ENCODE peak calls at places on chromosomes 6 and 20, in ten cellular contexts. One of them, this sample, is unnamed.

GRCh38 chr20:64107736-64108457 is 532 bp upstream of the NPBWR2 start:
- DNase-seq in adrenal gland: no peak
- DNase-seq in HL-60: peak; percentile 82
- DNase-seq in body of pancreas: no peak
- DNase-seq in astrocyte: no peak
- DNase-seq in colonic mucosa: no peak
- DNase-seq in AG04450: no peak
- DNase-seq in upper lobe of right lung: peak; percentile 51
- DNase-seq in heart right ventricle: no peak
- DNase-seq in lung: no peak
- DNase-seq in this sample: no peak

GRCh38 chr20:46118481-46119020 is 437 bp downstream of the CD40 start:
- DNase-seq in upper lobe of right lung: peak; percentile 71
- DNase-seq in colonic mucosa: peak; percentile 28
- DNase-seq in heart right ventricle: peak; percentile 44
- DNase-seq in astrocyte: no peak
- DNase-seq in lung: no peak
- DNase-seq in body of pancreas: peak; percentile 29
- DNase-seq in AG04450: no peak
- DNase-seq in HL-60: no peak
- DNase-seq in adrenal gland: peak; percentile 40
- DNase-seq in this sample: peak; percentile 76

GRCh38 chr6:96975848-96976247 is 51.3 kb downstream of the KLHL32 start:
- DNase-seq in adrenal gland: no peak
- DNase-seq in colonic mucosa: no peak
- DNase-seq in HL-60: no peak
- DNase-seq in astrocyte: no peak
- DNase-seq in AG04450: no peak
- DNase-seq in heart right ventricle: no peak
- DNase-seq in lung: no peak
- DNase-seq in upper lobe of right lung: no peak
- DNase-seq in body of pancreas: no peak
- DNase-seq in this sample: no peak

GRCh38 chr6:29674008-29674407 is 6.9 kb downstream of the ZFP57 start:
- DNase-seq in astrocyte: no peak
- DNase-seq in upper lobe of right lung: no peak
- DNase-seq in heart right ventricle: no peak
- DNase-seq in colonic mucosa: no peak
- DNase-seq in adrenal gland: no peak
- DNase-seq in AG04450: no peak
- DNase-seq in HL-60: no peak
- DNase-seq in lung: no peak
- DNase-seq in body of pancreas: no peak
- DNase-seq in this sample: no peak

GRCh38 chr6:156943816-156944215 is 166.6 kb downstream of the ARID1B start:
- DNase-seq in adrenal gland: no peak
- DNase-seq in AG04450: no peak
- DNase-seq in colonic mucosa: no peak
- DNase-seq in astrocyte: no peak
- DNase-seq in heart right ventricle: no peak
- DNase-seq in lung: no peak
- DNase-seq in upper lobe of right lung: no peak
- DNase-seq in HL-60: no peak
- DNase-seq in body of pancreas: no peak
- DNase-seq in this sample: no peak

GRCh38 chr6:108619431-108620197 is 58.9 kb downstream of the FOXO3 start:
- DNase-seq in HL-60: no peak
- DNase-seq in colonic mucosa: no peak
- DNase-seq in upper lobe of right lung: no peak
- DNase-seq in body of pancreas: no peak
- DNase-seq in heart right ventricle: no peak
- DNase-seq in lung: no peak
- DNase-seq in AG04450: no peak
- DNase-seq in astrocyte: no peak
- DNase-seq in adrenal gland: no peak
- DNase-seq in this sample: no peak

GRCh38 chr6:169427856-169428255 is 174.2 kb upstream of the THBS2 start:
- DNase-seq in HL-60: no peak
- DNase-seq in upper lobe of right lung: no peak
- DNase-seq in body of pancreas: no peak
- DNase-seq in AG04450: peak; percentile 48
- DNase-seq in colonic mucosa: no peak
- DNase-seq in lung: no peak
- DNase-seq in adrenal gland: peak; percentile 69
- DNase-seq in heart right ventricle: peak; percentile 27
- DNase-seq in astrocyte: peak; percentile 65
- DNase-seq in this sample: no peak

GRCh38 chr20:38633577-38634093 is 32.0 kb downstream of the ARHGAP40 start:
- DNase-seq in HL-60: peak; percentile 62
- DNase-seq in AG04450: no peak
- DNase-seq in adrenal gland: peak; percentile 75
- DNase-seq in heart right ventricle: peak; percentile 23
- DNase-seq in colonic mucosa: peak; percentile 45
- DNase-seq in lung: peak; percentile 54
- DNase-seq in body of pancreas: peak; percentile 62
- DNase-seq in upper lobe of right lung: peak; percentile 72
- DNase-seq in astrocyte: no peak
- DNase-seq in this sample: no peak

GRCh38 chr20:33262658-33263065 is 20.4 kb upstream of the BPIFB1 start:
- DNase-seq in adrenal gland: peak; percentile 45
- DNase-seq in AG04450: peak; percentile 6
- DNase-seq in colonic mucosa: no peak
- DNase-seq in HL-60: peak; percentile 89
- DNase-seq in lung: no peak
- DNase-seq in body of pancreas: peak; percentile 36
- DNase-seq in heart right ventricle: peak; percentile 11
- DNase-seq in astrocyte: peak; percentile 30
- DNase-seq in upper lobe of right lung: no peak
- DNase-seq in this sample: no peak

GRCh38 chr20:33282991-33283555 is at the start of gene BPIFB1:
- DNase-seq in adrenal gland: no peak
- DNase-seq in lung: no peak
- DNase-seq in upper lobe of right lung: no peak
- DNase-seq in astrocyte: no peak
- DNase-seq in heart right ventricle: no peak
- DNase-seq in HL-60: no peak
- DNase-seq in body of pancreas: no peak
- DNase-seq in colonic mucosa: no peak
- DNase-seq in AG04450: no peak
- DNase-seq in this sample: no peak

GRCh38 chr6:139395891-139396299 is 21.4 kb upstream of the CITED2 start:
- DNase-seq in HL-60: peak; percentile 29
- DNase-seq in AG04450: no peak
- DNase-seq in colonic mucosa: no peak
- DNase-seq in lung: no peak
- DNase-seq in astrocyte: no peak
- DNase-seq in body of pancreas: no peak
- DNase-seq in adrenal gland: no peak
- DNase-seq in heart right ventricle: no peak
- DNase-seq in upper lobe of right lung: no peak
- DNase-seq in this sample: no peak

GRCh38 chr6:65989676-65990075 is 282.6 kb upstream of the EYS start:
- DNase-seq in colonic mucosa: no peak
- DNase-seq in astrocyte: no peak
- DNase-seq in AG04450: no peak
- DNase-seq in upper lobe of right lung: no peak
- DNase-seq in lung: no peak
- DNase-seq in HL-60: no peak
- DNase-seq in body of pancreas: no peak
- DNase-seq in heart right ventricle: no peak
- DNase-seq in adrenal gland: no peak
- DNase-seq in this sample: no peak

GRCh38 chr6:44224154-44224977 is 971 bp downstream of the SLC29A1 start:
- DNase-seq in body of pancreas: no peak
- DNase-seq in upper lobe of right lung: no peak
- DNase-seq in HL-60: no peak
- DNase-seq in astrocyte: no peak
- DNase-seq in colonic mucosa: no peak
- DNase-seq in AG04450: no peak
- DNase-seq in adrenal gland: peak; percentile 40
- DNase-seq in heart right ventricle: no peak
- DNase-seq in lung: no peak
- DNase-seq in this sample: no peak

GRCh38 chr20:57671662-57672061 is 38.2 kb downstream of the PMEPA1 start:
- DNase-seq in AG04450: no peak
- DNase-seq in upper lobe of right lung: no peak
- DNase-seq in heart right ventricle: no peak
- DNase-seq in lung: no peak
- DNase-seq in body of pancreas: no peak
- DNase-seq in astrocyte: no peak
- DNase-seq in HL-60: no peak
- DNase-seq in colonic mucosa: no peak
- DNase-seq in adrenal gland: no peak
- DNase-seq in this sample: no peak
- TF ChIP-seq CTCF in AG04450: peak; percentile 14
- TF ChIP-seq CTCF in upper lobe of right lung: peak; percentile 11
- TF ChIP-seq CTCF in heart right ventricle: no peak
- TF ChIP-seq CTCF in lung: no peak
- TF ChIP-seq CTCF in body of pancreas: no peak
- TF ChIP-seq CTCF in astrocyte: no peak
- TF ChIP-seq CTCF in HL-60: no peak
- TF ChIP-seq CTCF in colonic mucosa: no peak
- TF ChIP-seq CTCF in adrenal gland: no peak
- TF ChIP-seq CTCF in this sample: no peak

GRCh38 chr6:141561154-141561553 is 571.6 kb upstream of the GJE1 start:
- DNase-seq in adrenal gland: no peak
- DNase-seq in astrocyte: no peak
- DNase-seq in AG04450: no peak
- DNase-seq in lung: no peak
- DNase-seq in body of pancreas: no peak
- DNase-seq in heart right ventricle: no peak
- DNase-seq in HL-60: no peak
- DNase-seq in upper lobe of right lung: no peak
- DNase-seq in colonic mucosa: no peak
- DNase-seq in this sample: no peak

GRCh38 chr6:141562801-141563763 is 569.6 kb upstream of the GJE1 start:
- DNase-seq in colonic mucosa: peak; percentile 42
- DNase-seq in body of pancreas: peak; percentile 61
- DNase-seq in heart right ventricle: peak; percentile 72
- DNase-seq in astrocyte: peak; percentile 75
- DNase-seq in HL-60: peak; percentile 51
- DNase-seq in adrenal gland: peak; percentile 72
- DNase-seq in AG04450: peak; percentile 75
- DNase-seq in upper lobe of right lung: no peak
- DNase-seq in lung: peak; percentile 54
- DNase-seq in this sample: no peak

GRCh38 chr6:141562181-141562800 is 570.4 kb upstream of the GJE1 start:
- DNase-seq in adrenal gland: peak; percentile 26
- DNase-seq in heart right ventricle: peak; percentile 23
- DNase-seq in astrocyte: no peak
- DNase-seq in lung: peak; percentile 32
- DNase-seq in body of pancreas: no peak
- DNase-seq in colonic mucosa: peak; percentile 20
- DNase-seq in AG04450: no peak
- DNase-seq in upper lobe of right lung: peak; percentile 66
- DNase-seq in HL-60: peak; percentile 3
- DNase-seq in this sample: no peak
- H3K4me3 ChIP-seq in adrenal gland: peak overlapping the region; percentile 30
- H3K4me3 ChIP-seq in heart right ventricle: peak overlapping the region; percentile 45
- H3K4me3 ChIP-seq in astrocyte: no peak overlapping the region
- H3K4me3 ChIP-seq in lung: no peak overlapping the region
- H3K4me3 ChIP-seq in body of pancreas: no peak overlapping the region
- H3K4me3 ChIP-seq in colonic mucosa: peak overlapping the region; percentile 13
- H3K4me3 ChIP-seq in AG04450: no peak overlapping the region
- H3K4me3 ChIP-seq in upper lobe of right lung: peak overlapping the region; percentile 42
- H3K4me3 ChIP-seq in HL-60: peak overlapping the region; percentile 35
- H3K4me3 ChIP-seq in this sample: peak overlapping the region; percentile 60

GRCh38 chr6:111662794-111663231 is 57.1 kb upstream of the TRAF3IP2 start:
- DNase-seq in AG04450: no peak
- DNase-seq in upper lobe of right lung: no peak
- DNase-seq in colonic mucosa: no peak
- DNase-seq in heart right ventricle: no peak
- DNase-seq in HL-60: no peak
- DNase-seq in lung: no peak
- DNase-seq in astrocyte: peak; percentile 46
- DNase-seq in body of pancreas: no peak
- DNase-seq in adrenal gland: no peak
- DNase-seq in this sample: no peak

GRCh38 chr6:111662192-111662793 is 56.6 kb upstream of the TRAF3IP2 start:
- DNase-seq in upper lobe of right lung: no peak
- DNase-seq in astrocyte: no peak
- DNase-seq in body of pancreas: no peak
- DNase-seq in colonic mucosa: no peak
- DNase-seq in adrenal gland: no peak
- DNase-seq in HL-60: no peak
- DNase-seq in lung: no peak
- DNase-seq in AG04450: no peak
- DNase-seq in heart right ventricle: no peak
- DNase-seq in this sample: no peak

GRCh38 chr6:111663692-111664564 is 58.2 kb upstream of the TRAF3IP2 start:
- DNase-seq in colonic mucosa: no peak
- DNase-seq in heart right ventricle: peak; percentile 77
- DNase-seq in AG04450: no peak
- DNase-seq in upper lobe of right lung: no peak
- DNase-seq in lung: no peak
- DNase-seq in body of pancreas: no peak
- DNase-seq in astrocyte: peak; percentile 41
- DNase-seq in HL-60: no peak
- DNase-seq in adrenal gland: peak; percentile 60
- DNase-seq in this sample: no peak

GRCh38 chr6:111664565-111665039 is 58.9 kb upstream of the TRAF3IP2 start:
- DNase-seq in lung: no peak
- DNase-seq in astrocyte: no peak
- DNase-seq in HL-60: no peak
- DNase-seq in adrenal gland: no peak
- DNase-seq in body of pancreas: no peak
- DNase-seq in colonic mucosa: no peak
- DNase-seq in heart right ventricle: peak; percentile 27
- DNase-seq in AG04450: no peak
- DNase-seq in upper lobe of right lung: no peak
- DNase-seq in this sample: no peak

GRCh38 chr6:111663232-111663631 is 57.6 kb upstream of the TRAF3IP2 start:
- DNase-seq in adrenal gland: no peak
- DNase-seq in AG04450: no peak
- DNase-seq in HL-60: no peak
- DNase-seq in heart right ventricle: no peak
- DNase-seq in body of pancreas: no peak
- DNase-seq in upper lobe of right lung: no peak
- DNase-seq in lung: no peak
- DNase-seq in astrocyte: no peak
- DNase-seq in colonic mucosa: no peak
- DNase-seq in this sample: no peak
- H3K27ac ChIP-seq in adrenal gland: no peak overlapping the region
- H3K27ac ChIP-seq in AG04450: no peak overlapping the region
- H3K27ac ChIP-seq in HL-60: no peak overlapping the region
- H3K27ac ChIP-seq in heart right ventricle: peak overlapping the region; percentile 40
- H3K27ac ChIP-seq in body of pancreas: no peak overlapping the region
- H3K27ac ChIP-seq in upper lobe of right lung: peak overlapping the region; percentile 72
- H3K27ac ChIP-seq in lung: peak overlapping the region; percentile 30
- H3K27ac ChIP-seq in astrocyte: no peak overlapping the region
- H3K27ac ChIP-seq in colonic mucosa: no peak overlapping the region
- H3K27ac ChIP-seq in this sample: peak overlapping the region; percentile 40

DNA sequence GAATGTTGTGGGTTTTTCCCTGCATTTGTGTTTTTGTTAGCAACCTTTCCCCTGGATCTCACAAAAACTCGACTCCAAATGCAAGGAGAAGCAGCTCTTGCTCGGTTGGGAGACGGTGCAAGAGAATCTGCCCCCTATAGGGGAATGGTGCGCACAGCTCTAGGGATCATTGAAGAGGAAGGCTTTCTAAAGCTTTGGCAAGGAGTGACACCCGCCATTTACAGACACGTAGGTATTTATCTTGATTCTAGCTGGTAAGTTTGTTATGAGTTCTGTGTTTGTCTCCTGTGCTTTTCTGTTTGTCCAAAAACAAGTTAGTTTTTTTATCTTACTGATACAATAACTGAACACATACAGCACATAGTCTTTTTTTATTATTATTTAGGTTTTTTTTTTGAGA is 3.0 kb downstream of the SLC25A27 start:
- DNase-seq in colonic mucosa: peak; percentile 34
- DNase-seq in upper lobe of right lung: no peak
- DNase-seq in AG04450: no peak
- DNase-seq in heart right ventricle: no peak
- DNase-seq in adrenal gland: no peak
- DNase-seq in lung: no peak
- DNase-seq in astrocyte: no peak
- DNase-seq in body of pancreas: no peak
- DNase-seq in HL-60: peak; percentile 7
- DNase-seq in this sample: no peak
- TF ChIP-seq CTCF in colonic mucosa: peak; percentile 23
- TF ChIP-seq CTCF in upper lobe of right lung: peak; percentile 15
- TF ChIP-seq CTCF in AG04450: peak; percentile 21
- TF ChIP-seq CTCF in heart right ventricle: peak; percentile 7
- TF ChIP-seq CTCF in adrenal gland: no peak
- TF ChIP-seq CTCF in lung: no peak
- TF ChIP-seq CTCF in astrocyte: peak; percentile 31
- TF ChIP-seq CTCF in body of pancreas: no peak
- TF ChIP-seq CTCF in HL-60: no peak
- TF ChIP-seq CTCF in this sample: no peak